ENCODE peak calls at places on chromosomes 6 and 20, in five cellular contexts. K is astrocyte, R is astrocyte of the spinal cord, Z is MM.1S, B is WTC11. P is an unnamed sample.

GRCh38 chr20:40477805-40478204 is 211.2 kb downstream of the MAFB start:
- DNase-seq in K (no peak), B (no peak), Z (no peak), R (no peak), P (no peak)

GRCh38 chr20:46240065-46240464 is 68.2 kb downstream of the CDH22 start:
- DNase-seq in R (no peak), B (no peak), Z (no peak), K (no peak), P (no peak)

GRCh38 chr6:108408453-108408852 is 113.6 kb downstream of the AFG1L start:
- DNase-seq in B (no peak), K (peak; percentile 14), Z (no peak), R (no peak), P (no peak)

GRCh38 chr6:87817226-87817625 is 115.2 kb upstream of the AKIRIN2 start:
- DNase-seq in Z (no peak), K (peak; percentile 54), B (no peak), R (peak; percentile 45), P (no peak)

GRCh38 chr6:106629103-106629858 is at the start of the genes QRSL1 and RTN4IP1:
- DNase-seq in Z (peak; percentile 91), R (peak; percentile 91), K (peak; percentile 84), B (peak; percentile 91), P (peak; percentile 90)

GRCh38 chr20:33158637-33159385 is 9.1 kb upstream of the BPIFA2 start:
- DNase-seq in K (no peak), R (no peak), B (no peak), Z (no peak), P (no peak)

GRCh38 chr20:59441860-59442810 is 141.7 kb downstream of the EDN3 start:
- DNase-seq in K (no peak), B (no peak), R (no peak), Z (no peak), P (no peak)

GRCh38 chr6:148440877-148441453 is 98.3 kb downstream of the SASH1 start:
- DNase-seq in B (no peak), K (peak; percentile 79), R (peak; percentile 74), Z (no peak), P (no peak)

GRCh38 chr6:19771753-19772336 is 65.3 kb upstream of the ID4 start:
- DNase-seq in K (peak; percentile 41), B (no peak), Z (no peak), R (no peak), P (no peak)

GRCh38 chr6:121901432-121901831 is 466.0 kb downstream of the GJA1 start:
- DNase-seq in K (no peak), B (no peak), Z (no peak), R (no peak), P (no peak)

GRCh38 chr6:35730745-35731413 is 6.0 kb upstream of the ARMC12 start:
- DNase-seq in B (no peak), Z (no peak), R (no peak), K (no peak), P (no peak)

GRCh38 chr20:61937146-61937962 is 128.3 kb downstream of the TAF4 start:
- DNase-seq in Z (no peak), K (no peak), R (no peak), B (no peak), P (no peak)

GRCh38 chr6:700490-700889 is 7.6 kb upstream of the EXOC2 start:
- DNase-seq in B (no peak), K (no peak), R (no peak), Z (no peak), P (no peak)

GRCh38 chr6:98724537-98724936 is 109.8 kb upstream of the POU3F2 start:
- DNase-seq in K (peak; percentile 60), Z (no peak), B (no peak), R (peak; percentile 38), P (no peak)

GRCh38 chr6:26501482-26501986 is 1.4 kb downstream of the BTN1A1 start:
- DNase-seq in Z (no peak), R (no peak), K (peak; percentile 6), B (peak; percentile 59), P (no peak)

GRCh38 chr6:34671801-34672656 is 24.5 kb downstream of the ILRUN start:
- DNase-seq in B (no peak), Z (peak; percentile 45), K (no peak), R (no peak), P (peak; percentile 80)

GRCh38 chr20:43722153-43722505 is 4.7 kb downstream of the GTSF1L start:
- DNase-seq in R (no peak), Z (no peak), K (no peak), B (no peak), P (no peak)

GRCh38 chr20:57654998-57655811 is 35.0 kb upstream of the ZBP1 start:
- DNase-seq in K (no peak), B (peak; percentile 52), Z (no peak), R (no peak), P (no peak)

GRCh38 chr20:36988494-36988966 is 37.0 kb upstream of the SAMHD1 start:
- DNase-seq in K (peak; percentile 16), B (no peak), R (peak; percentile 25), Z (no peak), P (no peak)

GRCh38 chr20:63642518-63643247 is 10.5 kb downstream of the STMN3 start:
- DNase-seq in Z (peak; percentile 41), K (no peak), B (peak; percentile 44), R (no peak), P (no peak)

GRCh38 chr6:101226677-101227135 is 166.8 kb upstream of the GRIK2 start:
- DNase-seq in Z (peak; percentile 29), B (peak; percentile 89), K (peak; percentile 0), R (peak; percentile 1), P (peak; percentile 2)
- TF ChIP-seq CTCF in Z (peak; percentile 36), B (peak; percentile 48), K (no peak), R (peak; percentile 19), P (peak; percentile 45)

DNA sequence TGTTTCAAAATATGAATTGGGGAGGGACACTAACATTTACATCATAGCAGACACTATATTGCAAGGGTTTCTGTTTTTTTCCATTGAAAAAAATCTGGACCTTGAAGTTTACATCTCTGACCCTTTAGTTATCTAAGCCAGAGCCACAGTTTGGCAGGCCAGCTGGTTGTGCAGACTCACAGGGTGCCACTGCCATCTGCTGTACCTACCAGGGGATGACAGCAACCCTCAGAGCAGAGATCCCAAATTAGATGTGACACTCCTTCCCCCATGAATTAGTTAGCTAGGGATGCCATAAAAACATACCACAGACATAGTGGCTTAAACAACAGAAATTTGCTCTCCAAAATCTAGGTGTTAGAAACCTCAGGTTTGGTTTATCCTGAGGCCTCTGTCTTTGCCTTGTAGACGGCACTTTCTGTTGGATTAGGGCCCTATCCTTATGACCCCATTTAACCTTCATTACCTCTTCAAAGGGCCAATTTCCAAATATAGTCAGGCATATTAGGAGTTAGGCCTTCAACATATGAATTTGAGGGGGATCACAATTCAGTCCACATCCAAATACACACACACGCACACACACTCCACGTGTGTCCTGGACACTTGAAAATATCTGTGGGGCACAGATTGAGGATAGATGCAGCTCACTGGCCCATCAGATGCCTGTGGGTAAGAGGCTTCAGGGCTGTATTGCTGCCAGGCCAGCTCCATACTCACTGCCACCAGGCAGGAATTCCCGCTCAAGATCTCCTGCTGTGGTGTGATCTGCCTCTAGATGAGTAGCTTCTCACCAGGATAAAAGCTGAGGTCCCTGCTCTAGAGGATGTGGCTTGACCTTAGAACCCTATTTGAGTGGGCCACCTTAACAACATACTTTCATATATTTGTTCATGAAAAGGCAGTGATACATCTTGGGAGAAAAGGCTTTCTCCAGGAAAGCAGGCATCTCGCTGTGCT is 166.1 kb upstream of the RNF217 start:
- DNase-seq in B (peak; percentile 53), Z (peak; percentile 12), R (peak; percentile 49), K (no peak), P (no peak)
- TF ChIP-seq CTCF in B (peak; percentile 45), Z (peak; percentile 46), R (peak; percentile 83), K (peak; percentile 68), P (no peak)

GRCh38 chr6:130505808-130506207 is 140.0 kb downstream of the TMEM200A start:
- DNase-seq in B (no peak), R (no peak), Z (no peak), K (peak; percentile 24), P (no peak)
- TF ChIP-seq CTCF in B (no peak), R (no peak), Z (no peak), K (no peak), P (no peak)

GRCh38 chr20:460707-461106 is 1.6 kb downstream of the TBC1D20 start:
- DNase-seq in R (no peak), Z (no peak), K (no peak), B (no peak), P (no peak)

GRCh38 chr20:461254-462198 is 807 bp downstream of the TBC1D20 start:
- DNase-seq in R (peak; percentile 45), K (peak; percentile 34), B (peak; percentile 58), Z (peak; percentile 61), P (no peak)

GRCh38 chr20:460180-460579 is 2.2 kb downstream of the TBC1D20 start:
- DNase-seq in R (no peak), K (no peak), B (no peak), Z (no peak), P (no peak)

GRCh38 chr20:458766-459165 is 3.6 kb downstream of the TBC1D20 start:
- DNase-seq in B (no peak), Z (no peak), R (no peak), K (no peak), P (no peak)

GRCh38 chr20:462199-462991 is at the start of gene TBC1D20:
- DNase-seq in R (peak; percentile 84), B (peak; percentile 78), Z (peak; percentile 92), K (peak; percentile 63), P (peak; percentile 96)
- TF ChIP-seq CTCF in R (peak; percentile 14), B (no peak), Z (peak; percentile 13), K (no peak), P (peak; percentile 29)

GRCh38 chr6:141594874-141595273 is 537.9 kb upstream of the GJE1 start:
- DNase-seq in R (no peak), B (no peak), Z (no peak), K (no peak), P (no peak)
- TF ChIP-seq CTCF in R (no peak), B (no peak), Z (peak; percentile 4), K (no peak), P (no peak)

DNA sequence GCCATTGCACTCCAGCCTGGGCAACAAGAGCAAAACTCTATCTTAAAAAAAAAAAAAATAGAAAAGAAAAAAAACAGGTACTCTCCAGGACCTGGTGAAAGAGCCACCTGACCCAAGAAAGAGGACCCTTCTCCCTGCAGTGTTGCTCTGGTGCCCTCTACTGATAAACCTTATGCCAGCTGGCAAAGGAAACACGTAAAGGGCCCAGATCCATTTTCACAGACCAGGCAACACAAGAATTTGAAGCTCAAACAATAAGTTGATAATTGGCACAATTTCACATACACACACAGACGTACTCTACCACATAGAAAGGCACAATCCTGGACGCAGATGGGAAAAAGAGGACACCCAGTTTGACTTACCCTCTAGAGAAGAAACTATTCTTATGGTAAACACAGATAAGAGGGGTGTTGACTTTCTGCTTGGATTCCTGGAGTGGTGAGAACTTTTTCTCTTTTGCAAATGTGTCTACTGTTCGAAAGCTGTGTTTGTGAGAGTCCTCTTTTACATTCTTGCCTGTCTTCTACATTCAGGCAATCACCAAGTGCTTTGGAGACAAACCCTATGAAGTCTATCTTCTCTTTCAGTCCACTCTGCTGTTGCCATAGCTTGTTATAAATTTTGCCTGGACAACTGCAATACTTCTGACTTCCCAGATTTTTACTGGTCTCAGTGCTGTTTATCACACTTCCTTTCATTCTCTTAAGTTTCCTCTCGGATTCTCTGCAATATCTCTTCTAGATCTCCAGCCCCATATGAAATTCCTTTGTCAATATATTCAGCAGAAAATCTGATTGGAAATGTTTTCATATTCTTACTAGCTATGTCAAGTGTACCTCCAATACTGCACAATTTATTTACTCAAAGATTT is 6.4 kb upstream of the SNRPB start:
- DNase-seq in B (no peak), K (no peak), Z (no peak), R (no peak), P (no peak)
- TF ChIP-seq CTCF in B (no peak), K (no peak), Z (peak; percentile 44), R (no peak), P (peak; percentile 13)

P was measured in GM20000.